ENCODE peak calls at places on chromosomes 2 and 18, in six cellular contexts. W, O, B, X, D and S are unnamed samples. For H3K4me1 and H3K36me3, the result is how much of the 10 kb centered on the place peaks cover.

GRCh38 chr2:103232882-103233281 is 471.1 kb downstream of the TMEM182 start:
- DNase-seq in W (no peak), X (no peak), B (no peak), D (no peak), O (no peak), S (no peak)

GRCh38 chr2:99635710-99636431 is 146.1 kb upstream of the REV1 start:
- DNase-seq in O (peak), X (peak), W (no peak), B (no peak), D (peak), S (no peak)

GRCh38 chr18:25896178-25896780 is 194.1 kb downstream of the SS18 start:
- DNase-seq in W (no peak), O (no peak), D (peak), X (no peak), B (no peak), S (no peak)

GRCh38 chr2:127219716-127220090 is 396 bp downstream of the CYP27C1 start:
- DNase-seq in W (no peak), O (no peak), D (no peak), X (peak), B (no peak), S (no peak)

GRCh38 chr2:190527214-190527613 is 7.3 kb downstream of the NEMP2 start:
- DNase-seq in O (no peak), X (no peak), B (no peak), D (no peak), W (no peak), S (no peak)

GRCh38 chr2:88614497-88615157 is 12.6 kb downstream of the EIF2AK3 start:
- DNase-seq in O (no peak), W (no peak), X (no peak), B (no peak), D (no peak), S (no peak)

GRCh38 chr18:55322176-55322735 is 265.7 kb downstream of the TCF4 start:
- DNase-seq in X (peak), B (no peak), W (peak), O (peak), D (peak), S (no peak)

GRCh38 chr2:44810892-44811530 is 130.5 kb upstream of the SIX3 start:
- DNase-seq in B (no peak), D (no peak), O (no peak), X (no peak), W (no peak), S (no peak)

GRCh38 chr2:135913726-135914365 is 37.6 kb upstream of the MCM6 start:
- DNase-seq in O (no peak), X (no peak), B (peak), D (peak), W (no peak), S (no peak)

GRCh38 chr2:205699554-205700289 is 17.4 kb downstream of the NRP2 start:
- DNase-seq in X (no peak), O (no peak), W (no peak), B (no peak), D (no peak), S (no peak)

GRCh38 chr2:204885747-204886146 is 340.5 kb downstream of the PARD3B start:
- DNase-seq in W (no peak), D (no peak), O (no peak), X (no peak), B (no peak), S (no peak)

GRCh38 chr2:62597323-62597722 is 91.3 kb upstream of the TMEM17 start:
- DNase-seq in D (peak), B (no peak), W (no peak), X (no peak), O (no peak), S (no peak)

GRCh38 chr2:206958236-206958635 is 18.9 kb downstream of the CPO start:
- DNase-seq in D (no peak), O (no peak), B (no peak), W (no peak), X (no peak), S (no peak)

GRCh38 chr2:26068602-26069298 is 34.9 kb downstream of the RAB10 start:
- DNase-seq in X (no peak), B (peak), O (no peak), D (peak), W (no peak), S (peak)

GRCh38 chr2:191304939-191305875 is 60.0 kb downstream of the MYO1B start:
- DNase-seq in W (no peak), O (peak), X (peak), B (no peak), D (peak), S (no peak)

GRCh38 chr2:27724905-27725693 is 46.4 kb upstream of the MRPL33 start:
- DNase-seq in X (no peak), B (no peak), O (no peak), W (no peak), D (peak), S (no peak)

GRCh38 chr2:64558682-64559081 is 34.6 kb downstream of the AFTPH start:
- DNase-seq in W (no peak), O (no peak), D (no peak), X (no peak), B (no peak), S (no peak)

GRCh38 chr2:111118455-111119003 is 2.2 kb upstream of the BCL2L11 start:
- DNase-seq in X (no peak), D (no peak), O (peak), B (no peak), W (no peak), S (no peak)

GRCh38 chr2:27888790-27889189 is 1.4 kb downstream of the RBKS start:
- DNase-seq in W (no peak), X (no peak), B (no peak), O (no peak), D (no peak), S (no peak)

GRCh38 chr18:47919916-47920315 is 10.5 kb downstream of the SMAD2 start:
- DNase-seq in O (no peak), B (no peak), W (no peak), X (no peak), D (no peak), S (no peak)

GRCh38 chr2:104043864-104044263 is 810.1 kb upstream of the POU3F3 start:
- DNase-seq in O (no peak), X (no peak), W (no peak), D (no peak), B (no peak), S (no peak)

GRCh38 chr18:68733693-68734092 is 18.8 kb upstream of the TMX3 start:
- DNase-seq in D (peak), B (no peak), O (no peak), W (no peak), X (no peak), S (no peak)

GRCh38 chr2:96353606-96354095 is 18.1 kb downstream of the NCAPH start:
- DNase-seq in D (no peak), X (no peak), W (no peak), B (no peak), O (no peak), S (no peak)

GRCh38 chr2:235827585-235827992 is 333.7 kb downstream of the AGAP1 start:
- DNase-seq in W (no peak), O (no peak), D (peak), B (no peak), X (no peak), S (no peak)

GRCh38 chr2:161044095-161044874 is 115.9 kb upstream of the TANK start:
- DNase-seq in W (no peak), X (no peak), O (no peak), B (no peak), D (peak), S (no peak)

GRCh38 chr2:12649602-12650400 is 66.9 kb upstream of the TRIB2 start:
- DNase-seq in W (no peak), O (no peak), D (no peak), X (no peak), B (no peak), S (no peak)

GRCh38 chr2:74093840-74094239 is 53.9 kb downstream of the BOLA3 start:
- DNase-seq in O (no peak), X (no peak), D (no peak), B (no peak), W (no peak), S (no peak)

GRCh38 chr2:6963727-6964126 is 46.5 kb downstream of the RNF144A start:
- DNase-seq in D (no peak), B (no peak), W (no peak), X (no peak), O (no peak), S (no peak)

GRCh38 chr18:76844742-76845477 is 22.6 kb downstream of the ZNF236 start:
- DNase-seq in D (peak), O (no peak), X (no peak), W (no peak), B (no peak), S (no peak)

GRCh38 chr18:32437080-32437834 is 33.4 kb downstream of the GAREM1 start:
- DNase-seq in D (no peak), B (no peak), W (no peak), X (no peak), O (no peak), S (no peak)

GRCh38 chr18:55497825-55498403 is 90.1 kb downstream of the TCF4 start:
- DNase-seq in X (no peak), W (no peak), O (no peak), D (no peak), B (no peak), S (no peak)

GRCh38 chr2:224058048-224058775 is 19.1 kb upstream of the SERPINE2 start:
- DNase-seq in O (no peak), W (no peak), D (no peak), X (no peak), B (no peak), S (no peak)

GRCh38 chr18:67710639-67711038 is 194.1 kb upstream of the DSEL start:
- DNase-seq in D (no peak), W (no peak), B (no peak), O (no peak), X (no peak), S (no peak)

GRCh38 chr18:50594931-50595330 is 35.0 kb downstream of the MAPK4 start:
- DNase-seq in D (peak), O (no peak), X (no peak), W (no peak), B (no peak), S (no peak)

GRCh38 chr18:13612111-13612997 is 114.0 kb downstream of the FAM210A start:
- DNase-seq in O (no peak), B (peak), D (no peak), W (no peak), X (peak), S (peak)

GRCh38 chr2:74515271-74516069 is 1.2 kb downstream of the TLX2 start:
- DNase-seq in W (no peak), B (no peak), O (no peak), D (no peak), X (peak), S (no peak)

GRCh38 chr18:43271593-43272432 is 5.5 kb downstream of the SYT4 start:
- DNase-seq in O (no peak), D (peak), X (no peak), B (peak), W (no peak), S (no peak)

GRCh38 chr2:233350708-233351107 is 3.6 kb upstream of the DGKD start:
- DNase-seq in B (no peak), D (peak), O (no peak), X (no peak), W (no peak), S (no peak)

GRCh38 chr2:12797815-12798214 is 81.1 kb downstream of the TRIB2 start:
- DNase-seq in X (no peak), O (no peak), B (no peak), W (no peak), D (peak), S (no peak)

GRCh38 chr2:37366773-37367172 is 22.3 kb downstream of the QPCT start:
- DNase-seq in W (no peak), D (no peak), B (no peak), X (no peak), O (no peak), S (no peak)

GRCh38 chr2:162914161-162914560 is 75.6 kb upstream of the KCNH7 start:
- DNase-seq in B (no peak), D (no peak), X (no peak), W (no peak), O (no peak), S (no peak)

GRCh38 chr2:162919111-162919510 is 80.5 kb upstream of the KCNH7 start:
- DNase-seq in W (no peak), X (no peak), O (no peak), B (no peak), D (no peak), S (no peak)

GRCh38 chr2:162916286-162916801 is 77.8 kb upstream of the KCNH7 start:
- DNase-seq in X (no peak), O (no peak), W (no peak), D (no peak), B (no peak), S (no peak)

GRCh38 chr2:162915858-162916257 is 77.3 kb upstream of the KCNH7 start:
- DNase-seq in W (no peak), O (no peak), D (no peak), B (no peak), X (no peak), S (no peak)

GRCh38 chr2:162917626-162918025 is 79.1 kb upstream of the KCNH7 start:
- DNase-seq in B (no peak), D (no peak), O (no peak), W (no peak), X (no peak), S (no peak)
- H3K4me1 ChIP-seq in B (under half), D (under half), O (under half), W (under half), X (under half), S (under half)

GRCh38 chr2:85743304-85743978 is 10.3 kb upstream of the ATOH8 start:
- DNase-seq in B (no peak), X (no peak), D (no peak), O (no peak), W (no peak), S (no peak)
- H3K27ac ChIP-seq in B (no peak), X (peak), D (peak), O (peak), W (peak), S (no peak)

GRCh38 chr2:157769866-157770265 is 106.3 kb downstream of the ACVR1 start:
- DNase-seq in O (no peak), W (no peak), B (no peak), D (no peak), X (no peak), S (no peak)
- H3K36me3 ChIP-seq in O (under half), W (under half), B (half or more), D (under half), X (half or more), S (under half)

DNA sequence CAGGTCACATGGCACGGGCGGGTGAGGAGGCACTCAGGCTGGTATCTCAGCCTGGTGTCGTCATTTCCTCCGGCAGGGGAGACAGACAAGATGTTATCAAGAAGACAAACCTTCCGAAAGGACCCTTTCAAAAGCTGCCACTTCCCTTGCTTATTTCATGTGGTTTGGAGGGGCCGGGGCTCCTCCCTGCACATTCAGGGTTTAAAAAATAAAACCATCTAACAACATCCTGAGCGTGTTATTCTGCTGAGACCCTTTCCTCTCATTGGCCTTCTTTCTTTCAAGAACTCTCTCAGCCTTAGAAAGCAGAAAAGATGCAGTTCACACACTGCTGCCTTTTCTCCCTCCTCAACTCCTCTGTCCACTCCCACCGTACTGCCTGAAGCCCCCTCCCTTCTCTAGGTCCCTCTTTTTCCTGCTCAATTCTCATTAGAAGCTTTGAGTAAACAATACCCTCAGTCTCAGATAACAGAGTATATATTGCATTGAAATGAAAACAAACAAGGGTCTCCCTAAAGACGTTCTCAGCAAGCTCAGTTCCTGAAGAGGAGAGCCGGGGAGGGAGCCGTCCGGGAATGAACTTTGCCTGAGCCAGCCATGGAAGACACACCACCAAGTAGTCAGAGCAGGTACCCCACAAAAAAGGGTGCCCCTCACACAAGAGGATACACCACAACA is 9.8 kb downstream of the SMAD7 start:
- DNase-seq in X (no peak), O (no peak), B (peak), D (peak), W (no peak), S (peak)
- H3K4me1 ChIP-seq in X (half or more), O (under half), B (half or more), D (half or more), W (half or more), S (half or more)

GRCh38 chr18:23194150-23194968 is 59.1 kb downstream of the CABLES1 start:
- DNase-seq in X (no peak), O (no peak), W (no peak), B (no peak), D (peak), S (no peak)
- H3K27ac ChIP-seq in X (peak), O (no peak), W (peak), B (no peak), D (no peak), S (no peak)

DNA sequence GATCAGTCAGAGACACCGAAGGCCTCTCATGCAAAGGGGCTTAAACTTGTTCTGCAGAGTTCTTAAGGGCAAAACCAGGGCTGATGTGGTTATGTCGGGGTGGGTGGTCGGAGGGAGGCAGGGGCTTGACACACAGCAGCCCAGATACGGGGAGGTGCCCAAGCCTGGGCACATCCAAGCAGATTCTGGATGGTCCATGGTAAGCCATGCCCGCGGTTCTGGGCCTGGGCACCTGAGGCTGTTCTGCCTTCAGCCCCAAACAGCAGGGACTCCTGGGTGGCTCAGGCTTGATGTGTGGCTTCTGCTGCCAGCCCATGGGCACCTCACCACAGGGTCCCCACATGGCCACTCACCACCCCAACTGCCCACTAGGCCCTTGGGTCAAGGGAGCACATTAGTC is 27.3 kb downstream of the STEAP3 start:
- DNase-seq in X (no peak), D (no peak), B (no peak), W (no peak), O (no peak), S (no peak)
- H3K36me3 ChIP-seq in X (under half), D (under half), B (under half), W (under half), O (under half), S (under half)

GRCh38 chr2:219248845-219249202 is 3.5 kb downstream of the STK16 start:
- DNase-seq in D (no peak), W (no peak), X (no peak), B (no peak), O (no peak), S (no peak)

GRCh38 chr2:219252084-219252483 is 959 bp upstream of the TUBA4B start:
- DNase-seq in X (no peak), B (no peak), D (no peak), O (no peak), W (no peak), S (peak)

GRCh38 chr2:219251656-219252055 is 1.4 kb upstream of the TUBA4B start:
- DNase-seq in D (no peak), O (no peak), W (no peak), B (no peak), X (no peak), S (no peak)

GRCh38 chr2:219249203-219249980 is 3.7 kb upstream of the TUBA4B start:
- DNase-seq in X (peak), O (peak), B (peak), W (peak), D (peak), S (peak)

GRCh38 chr2:219250044-219250781 is 2.8 kb upstream of the TUBA4B start:
- DNase-seq in B (no peak), X (no peak), O (no peak), D (peak), W (no peak), S (no peak)
- H3K4me1 ChIP-seq in B (half or more), X (half or more), O (under half), D (under half), W (under half), S (half or more)

GRCh38 chr2:228447266-228447915 is 265.9 kb upstream of the SPHKAP start:
- DNase-seq in O (no peak), W (no peak), D (no peak), X (no peak), B (no peak), S (no peak)

GRCh38 chr2:228444156-228444555 is 262.7 kb upstream of the SPHKAP start:
- DNase-seq in W (no peak), D (no peak), O (no peak), B (no peak), X (no peak), S (no peak)

GRCh38 chr2:228446732-228447131 is 265.2 kb upstream of the SPHKAP start:
- DNase-seq in B (no peak), X (no peak), W (no peak), D (peak), O (no peak), S (no peak)
- H3K27ac ChIP-seq in B (no peak), X (no peak), W (no peak), D (no peak), O (no peak), S (no peak)

GRCh38 chr2:86044614-86045013 is 61.1 kb downstream of the POLR1A start:
- DNase-seq in D (no peak), B (no peak), X (peak), O (no peak), W (no peak), S (no peak)
- H3K36me3 ChIP-seq in D (under half), B (half or more), X (half or more), O (under half), W (half or more), S (under half)